ENCODE peak calls at places on chromosomes 7 and 10, in six cellular contexts. X, I, Q, L, W and V are unnamed samples.

GRCh38 chr10:130407052-130407451 is 270.9 kb downstream of the GLRX3 start:
- DNase-seq in X (no peak), I (no peak), Q (no peak), L (no peak), W (no peak), V (no peak)

GRCh38 chr10:101444499-101444898 is 90.5 kb downstream of the BTRC start:
- DNase-seq in X (no peak), I (no peak), Q (no peak), L (no peak), W (no peak), V (no peak)

GRCh38 chr10:28991326-28991725 is 297.5 kb upstream of the LYZL1 start:
- DNase-seq in X (no peak), I (peak), Q (no peak), L (peak), W (no peak), V (no peak)

GRCh38 chr10:3723706-3724225 is 61.2 kb downstream of the KLF6 start:
- DNase-seq in X (no peak), I (no peak), Q (no peak), L (no peak), W (no peak), V (no peak)

GRCh38 chr10:97708976-97709745 is 4.4 kb upstream of the MARVELD1 start:
- DNase-seq in X (peak), I (peak), Q (peak), L (peak), W (no peak), V (no peak)

GRCh38 chr7:158820656-158821055 is 8.7 kb downstream of the ESYT2 start:
- DNase-seq in X (peak), I (peak), Q (no peak), L (no peak), W (no peak), V (no peak)

GRCh38 chr7:22696672-22697071 is 30.3 kb upstream of the IL6 start:
- DNase-seq in X (peak), I (peak), Q (no peak), L (no peak), W (no peak), V (no peak)

GRCh38 chr10:30158325-30158960 is 99.1 kb upstream of the JCAD start:
- DNase-seq in X (peak), I (no peak), Q (no peak), L (no peak), W (no peak), V (no peak)

GRCh38 chr10:120453886-120454285 is 3.1 kb upstream of the PLPP4 start:
- DNase-seq in X (no peak), I (no peak), Q (no peak), L (no peak), W (no peak), V (peak)

GRCh38 chr7:2497500-2498336 is 21.5 kb upstream of the GRIFIN start:
- DNase-seq in X (peak), I (peak), Q (no peak), L (no peak), W (no peak), V (no peak)

GRCh38 chr10:25393621-25394020 is 218.8 kb downstream of the GPR158 start:
- DNase-seq in X (no peak), I (no peak), Q (no peak), L (no peak), W (no peak), V (no peak)

GRCh38 chr7:25989140-25989705 is 162.8 kb upstream of the NFE2L3 start:
- DNase-seq in X (no peak), I (no peak), Q (no peak), L (no peak), W (no peak), V (no peak)

GRCh38 chr10:4395731-4396130 is 430.3 kb upstream of the AKR1E2 start:
- DNase-seq in X (no peak), I (no peak), Q (no peak), L (no peak), W (no peak), V (no peak)

GRCh38 chr10:6924166-6924565 is 344.1 kb upstream of the PRKCQ start:
- DNase-seq in X (peak), I (peak), Q (no peak), L (no peak), W (no peak), V (no peak)

GRCh38 chr7:6172331-6173295 is 99.8 kb downstream of the CYTH3 start:
- DNase-seq in X (peak), I (no peak), Q (no peak), L (no peak), W (no peak), V (no peak)

GRCh38 chr7:77368974-77369373 is 47.2 kb downstream of the GSAP start:
- DNase-seq in X (peak), I (peak), Q (no peak), L (no peak), W (no peak), V (no peak)

GRCh38 chr10:112755446-112756117 is 194.5 kb upstream of the TCF7L2 start:
- DNase-seq in X (no peak), I (no peak), Q (no peak), L (no peak), W (no peak), V (no peak)

GRCh38 chr7:1986366-1987083 is 246.2 kb downstream of the MAD1L1 start:
- DNase-seq in X (no peak), I (no peak), Q (peak), L (no peak), W (no peak), V (no peak)

GRCh38 chr7:128235469-128235868 is 5.6 kb upstream of the LEP start:
- DNase-seq in X (no peak), I (no peak), Q (no peak), L (no peak), W (no peak), V (no peak)

GRCh38 chr7:118420888-118421287 is 196.4 kb downstream of the ANKRD7 start:
- DNase-seq in X (no peak), I (no peak), Q (no peak), L (no peak), W (no peak), V (no peak)

GRCh38 chr10:13299437-13300287 is at the start of gene PHYH:
- DNase-seq in X (peak), I (peak), Q (peak), L (peak), W (peak), V (peak)

GRCh38 chr10:60827791-60828488 is 49.7 kb downstream of the CDK1 start:
- DNase-seq in X (peak), I (no peak), Q (no peak), L (no peak), W (no peak), V (no peak)

GRCh38 chr10:44951827-44952226 is 7.8 kb upstream of the RASSF4 start:
- DNase-seq in X (no peak), I (no peak), Q (peak), L (peak), W (no peak), V (no peak)

GRCh38 chr7:30902466-30902865 is 9.2 kb upstream of the AQP1 start:
- DNase-seq in X (no peak), I (no peak), Q (no peak), L (no peak), W (no peak), V (no peak)

GRCh38 chr10:79182763-79183467 is 114.1 kb downstream of the ZMIZ1 start:
- DNase-seq in X (no peak), I (no peak), Q (no peak), L (no peak), W (no peak), V (no peak)

GRCh38 chr7:70695804-70696104 is 436.2 kb upstream of the GALNT17 start:
- DNase-seq in X (no peak), I (peak), Q (no peak), L (no peak), W (no peak), V (no peak)

GRCh38 chr10:11282156-11282555 is 264.5 kb downstream of the CELF2 start:
- DNase-seq in X (no peak), I (no peak), Q (no peak), L (no peak), W (no peak), V (no peak)

GRCh38 chr10:3220853-3221252 is 48.3 kb upstream of the PITRM1 start:
- DNase-seq in X (peak), I (no peak), Q (no peak), L (no peak), W (no peak), V (no peak)

GRCh38 chr10:85599081-85599480 is 767.5 kb downstream of the GRID1 start:
- DNase-seq in X (no peak), I (no peak), Q (no peak), L (no peak), W (no peak), V (no peak)

GRCh38 chr10:27312854-27313253 is 72.3 kb upstream of the ACBD5 start:
- DNase-seq in X (no peak), I (no peak), Q (no peak), L (no peak), W (no peak), V (no peak)

DNA sequence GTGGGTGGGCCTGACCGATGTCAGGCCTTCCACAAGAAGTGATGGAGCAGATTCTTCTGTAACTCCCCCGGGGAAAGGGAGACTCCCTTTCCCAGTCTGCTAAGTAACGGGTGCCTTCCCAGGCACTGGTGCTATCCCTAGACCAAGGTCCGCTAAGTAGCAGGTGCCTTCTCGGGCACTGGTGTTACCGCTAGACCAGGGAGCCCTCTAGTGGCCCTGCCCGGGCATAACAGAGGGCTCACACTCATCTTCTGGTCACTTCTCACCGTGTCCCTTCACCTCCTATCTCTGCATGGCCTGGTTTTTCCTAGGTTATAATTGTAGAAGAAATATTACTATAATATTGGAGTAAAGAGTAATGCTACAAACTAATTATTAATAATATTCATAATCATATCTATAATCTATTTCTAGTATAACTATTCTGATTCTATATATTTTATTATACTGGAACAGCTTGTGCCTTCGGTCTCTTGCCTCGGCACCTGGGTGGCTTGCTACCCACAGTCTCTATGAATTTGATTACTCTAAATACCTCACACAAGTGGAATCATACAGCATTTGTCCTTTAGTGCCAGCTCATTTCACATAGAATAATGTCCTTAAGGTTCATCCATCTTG is 1378.7 kb downstream of the XPNPEP1 start:
- DNase-seq in X (peak), I (peak), Q (peak), L (no peak), W (peak), V (peak)
- H3K4me3 ChIP-seq in X (no peak), I (no peak), Q (no peak), L (no peak), W (no peak), V (no peak)

DNA sequence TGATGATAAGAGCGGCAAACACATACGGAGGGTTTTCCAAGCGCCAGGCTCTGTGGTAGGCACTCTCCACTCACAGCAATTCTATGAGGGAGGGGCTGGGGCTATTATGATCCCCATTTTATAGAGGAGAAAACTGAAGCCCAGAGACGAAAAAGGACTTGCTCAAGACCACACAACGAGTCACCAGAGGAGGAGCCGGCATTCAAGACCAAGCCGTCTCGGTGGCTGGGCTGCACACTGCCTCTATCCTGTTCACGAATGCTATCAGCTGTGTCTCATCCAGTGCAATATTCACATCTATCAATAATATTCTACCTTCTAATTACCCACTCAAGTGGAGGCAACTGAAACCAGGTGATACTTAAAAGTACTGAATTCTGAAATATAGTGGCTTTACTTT is 67.8 kb upstream of the NMT2 start:
- DNase-seq in X (peak), I (no peak), Q (no peak), L (no peak), W (no peak), V (no peak)
- TF ChIP-seq CTCF in X (no peak), I (no peak), Q (no peak), L (no peak), W (no peak), V (no peak)

DNA sequence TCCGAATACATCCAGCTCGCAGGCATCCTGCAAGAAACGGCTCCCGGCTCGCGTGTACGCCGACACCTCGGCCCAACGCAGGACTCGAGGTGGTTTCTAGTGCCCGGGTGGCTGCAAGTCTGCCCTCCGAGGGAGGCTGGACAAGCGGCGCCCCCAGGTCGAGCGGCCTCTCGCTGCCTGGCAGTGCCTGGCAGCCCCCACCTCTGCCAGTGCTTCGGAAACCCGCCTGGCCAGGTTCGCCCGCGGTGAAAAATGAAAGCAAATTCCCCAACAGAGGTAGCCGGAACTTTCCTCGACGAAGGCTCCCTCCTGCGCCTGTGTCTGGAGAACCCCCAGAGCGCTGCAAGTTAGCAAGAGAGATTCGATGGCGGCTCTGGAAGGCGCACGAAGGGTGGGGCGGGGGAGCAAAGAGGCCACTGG is 5.7 kb upstream of the ZNF503 start:
- DNase-seq in X (no peak), I (no peak), Q (no peak), L (no peak), W (peak), V (no peak)
- H3K4me3 ChIP-seq in X (no peak), I (no peak), Q (peak), L (peak), W (peak), V (no peak)

GRCh38 chr7:101558742-101559325 is 70.3 kb downstream of the MYL10 start:
- DNase-seq in X (no peak), I (no peak), Q (no peak), L (peak), W (no peak), V (no peak)
- TF ChIP-seq CTCF in X (no peak), I (no peak), Q (no peak), L (no peak), W (no peak), V (no peak)

GRCh38 chr7:151934584-151934983 is 21.7 kb upstream of the GALNTL5 start:
- DNase-seq in X (no peak), I (no peak), Q (no peak), L (no peak), W (no peak), V (no peak)

GRCh38 chr7:151940048-151940845 is 16.0 kb upstream of the GALNTL5 start:
- DNase-seq in X (peak), I (peak), Q (no peak), L (no peak), W (no peak), V (no peak)

GRCh38 chr7:151941009-151941408 is 15.2 kb upstream of the GALNTL5 start:
- DNase-seq in X (no peak), I (no peak), Q (no peak), L (no peak), W (no peak), V (no peak)

GRCh38 chr7:151938550-151938949 is 17.7 kb upstream of the GALNTL5 start:
- DNase-seq in X (no peak), I (no peak), Q (no peak), L (no peak), W (no peak), V (no peak)

GRCh38 chr7:151936207-151936606 is 20.0 kb upstream of the GALNTL5 start:
- DNase-seq in X (no peak), I (no peak), Q (no peak), L (no peak), W (no peak), V (peak)
- H3K4me3 ChIP-seq in X (no peak), I (no peak), Q (no peak), L (no peak), W (peak), V (no peak)

GRCh38 chr7:36082910-36083309 is 70.1 kb upstream of the EEPD1 start:
- DNase-seq in X (no peak), I (no peak), Q (no peak), L (peak), W (no peak), V (no peak)

GRCh38 chr7:36083626-36084380 is 69.3 kb upstream of the EEPD1 start:
- DNase-seq in X (no peak), I (no peak), Q (no peak), L (peak), W (no peak), V (no peak)

GRCh38 chr7:36086571-36086970 is 66.5 kb upstream of the EEPD1 start:
- DNase-seq in X (no peak), I (no peak), Q (no peak), L (peak), W (no peak), V (no peak)

GRCh38 chr7:36085096-36085495 is 68.0 kb upstream of the EEPD1 start:
- DNase-seq in X (no peak), I (no peak), Q (no peak), L (peak), W (no peak), V (no peak)

GRCh38 chr7:36084485-36085091 is 68.5 kb upstream of the EEPD1 start:
- DNase-seq in X (peak), I (peak), Q (no peak), L (peak), W (no peak), V (no peak)
- TF ChIP-seq CTCF in X (peak), I (peak), Q (no peak), L (no peak), W (no peak), V (no peak)

GRCh38 chr7:106109521-106110237 is 2.4 kb downstream of the SYPL1 start:
- DNase-seq in X (no peak), I (no peak), Q (no peak), L (no peak), W (no peak), V (no peak)
- H3K4me3 ChIP-seq in X (peak), I (peak), Q (peak), L (peak), W (peak), V (peak)